ENCODE peak calls at places on chromosome 3, in seven cellular contexts. F, B, L, U, V, K and I are unnamed samples.

GRCh38 chr3:184230081-184230602 is 757 bp downstream of the VWA5B2 start:
- DNase-seq in F (no peak), B (no peak), L (peak; percentile 40), U (no peak), V (no peak), K (no peak), I (peak; percentile 85)

GRCh38 chr3:96863129-96863740 is 48.8 kb downstream of the EPHA6 start:
- DNase-seq in F (peak; percentile 37), B (peak; percentile 1), L (peak; percentile 47), U (no peak), V (peak; percentile 30), K (peak; percentile 31), I (no peak)

GRCh38 chr3:15884132-15884531 is 86.4 kb upstream of the ANKRD28 start:
- DNase-seq in F (no peak), B (no peak), L (no peak), U (no peak), V (no peak), K (no peak), I (no peak)

GRCh38 chr3:150483226-150483625 is 63.1 kb downstream of the SERP1 start:
- DNase-seq in F (no peak), B (no peak), L (no peak), U (no peak), V (no peak), K (no peak), I (no peak)

GRCh38 chr3:124079912-124080276 is 88.0 kb upstream of the ROPN1 start:
- DNase-seq in F (no peak), B (no peak), L (no peak), U (no peak), V (no peak), K (no peak), I (no peak)

GRCh38 chr3:78988324-78988723 is 779.5 kb downstream of the ROBO1 start:
- DNase-seq in F (no peak), B (no peak), L (no peak), U (no peak), V (no peak), K (no peak), I (no peak)

GRCh38 chr3:100045696-100046095 is 68.6 kb downstream of the FILIP1L start:
- DNase-seq in F (peak; percentile 56), B (peak; percentile 98), L (peak; percentile 3), U (no peak), V (peak; percentile 100), K (no peak), I (no peak)

GRCh38 chr3:169659858-169660614 is 3.5 kb downstream of the MECOM start:
- DNase-seq in F (no peak), B (no peak), L (no peak), U (no peak), V (no peak), K (no peak), I (no peak)

GRCh38 chr3:155243512-155243921 is 50.0 kb downstream of the STRIT1 start:
- DNase-seq in F (peak; percentile 24), B (no peak), L (no peak), U (no peak), V (peak; percentile 56), K (no peak), I (no peak)

GRCh38 chr3:32586361-32586760 is 15.7 kb upstream of the DYNC1LI1 start:
- DNase-seq in F (no peak), B (no peak), L (no peak), U (no peak), V (no peak), K (no peak), I (no peak)

GRCh38 chr3:16816048-16816780 is 68.5 kb upstream of the PLCL2 start:
- DNase-seq in F (no peak), B (no peak), L (no peak), U (no peak), V (no peak), K (no peak), I (no peak)

GRCh38 chr3:113698891-113699465 is 2.5 kb upstream of the USF3 start:
- DNase-seq in F (no peak), B (no peak), L (peak; percentile 14), U (no peak), V (no peak), K (no peak), I (no peak)

GRCh38 chr3:98772022-98772421 is 8.9 kb downstream of the ST3GAL6 start:
- DNase-seq in F (no peak), B (no peak), L (no peak), U (no peak), V (no peak), K (no peak), I (no peak)

GRCh38 chr3:13491206-13491974 is 11.3 kb downstream of the HDAC11 start:
- DNase-seq in F (no peak), B (no peak), L (no peak), U (no peak), V (no peak), K (no peak), I (no peak)

GRCh38 chr3:195558602-195559001 is 15.5 kb upstream of the PPP1R2 start:
- DNase-seq in F (peak; percentile 64), B (peak; percentile 52), L (no peak), U (no peak), V (no peak), K (no peak), I (no peak)